ENCODE peak calls at places on chromosome 6, in four cellular contexts. One of them, this sample, is unnamed.
A peak's percentile ranks its signal among the peaks of the same experiment; 100 is the strongest.

GRCh38 chr6:1103945-1104623 is 207.8 kb upstream of the FOXQ1 start:
- DNase-seq in EH: peak; percentile 60
- DNase-seq in Calu3: no peak
- DNase-seq in neural crest cell: no peak
- DNase-seq in this sample: no peak

GRCh38 chr6:42511803-42512422 is 51.9 kb upstream of the UBR2 start:
- DNase-seq in neural crest cell: no peak
- DNase-seq in EH: peak; percentile 29
- DNase-seq in Calu3: no peak
- DNase-seq in this sample: no peak

GRCh38 chr6:147759088-147759487 is 250.6 kb downstream of the SAMD5 start:
- DNase-seq in neural crest cell: no peak
- DNase-seq in Calu3: no peak
- DNase-seq in EH: peak; percentile 60
- DNase-seq in this sample: no peak

GRCh38 chr6:141956046-141956761 is 176.5 kb upstream of the GJE1 start:
- DNase-seq in EH: peak; percentile 70
- DNase-seq in Calu3: no peak
- DNase-seq in neural crest cell: no peak
- DNase-seq in this sample: no peak

GRCh38 chr6:79421707-79422484 is 115.3 kb downstream of the LCA5 start:
- DNase-seq in neural crest cell: no peak
- DNase-seq in EH: peak; percentile 74
- DNase-seq in Calu3: peak; percentile 63
- DNase-seq in this sample: no peak

GRCh38 chr6:41502607-41503434 is 43.4 kb upstream of the FOXP4 start:
- DNase-seq in neural crest cell: no peak
- DNase-seq in EH: no peak
- DNase-seq in Calu3: no peak
- DNase-seq in this sample: no peak

GRCh38 chr6:100979269-100979668 is 98.1 kb upstream of the ASCC3 start:
- DNase-seq in neural crest cell: no peak
- DNase-seq in EH: no peak
- DNase-seq in Calu3: no peak
- DNase-seq in this sample: no peak

GRCh38 chr6:35706468-35706867 is 17.8 kb upstream of the FKBP5 start:
- DNase-seq in neural crest cell: no peak
- DNase-seq in Calu3: no peak
- DNase-seq in EH: no peak
- DNase-seq in this sample: no peak

GRCh38 chr6:153625089-153625488 is 414.0 kb upstream of the OPRM1 start:
- DNase-seq in neural crest cell: no peak
- DNase-seq in Calu3: no peak
- DNase-seq in EH: peak; percentile 1
- DNase-seq in this sample: no peak

GRCh38 chr6:130520235-130520634 is 154.4 kb downstream of the TMEM200A start:
- DNase-seq in EH: peak; percentile 70
- DNase-seq in neural crest cell: no peak
- DNase-seq in Calu3: no peak
- DNase-seq in this sample: no peak

GRCh38 chr6:16184129-16184528 is 54.3 kb upstream of the GMPR start:
- DNase-seq in neural crest cell: no peak
- DNase-seq in EH: peak; percentile 54
- DNase-seq in Calu3: peak; percentile 52
- DNase-seq in this sample: no peak

GRCh38 chr6:151374024-151374423 is 17.3 kb downstream of the ZBTB2 start:
- DNase-seq in neural crest cell: peak; percentile 37
- DNase-seq in EH: no peak
- DNase-seq in Calu3: peak; percentile 19
- DNase-seq in this sample: no peak

GRCh38 chr6:4603856-4604369 is 172.3 kb upstream of the CDYL start:
- DNase-seq in neural crest cell: no peak
- DNase-seq in Calu3: no peak
- DNase-seq in EH: peak; percentile 49
- DNase-seq in this sample: no peak

GRCh38 chr6:11992086-11992485 is 20.0 kb upstream of the HIVEP1 start:
- DNase-seq in Calu3: no peak
- DNase-seq in EH: no peak
- DNase-seq in neural crest cell: no peak
- DNase-seq in this sample: no peak

GRCh38 chr6:45568626-45569025 is 190.9 kb upstream of the SUPT3H start:
- DNase-seq in neural crest cell: no peak
- DNase-seq in EH: no peak
- DNase-seq in Calu3: no peak
- DNase-seq in this sample: no peak

GRCh38 chr6:134166529-134167221 is 114.3 kb upstream of the SLC2A12 start:
- DNase-seq in neural crest cell: no peak
- DNase-seq in EH: peak; percentile 15
- DNase-seq in Calu3: no peak
- DNase-seq in this sample: no peak

This sample was measured in SW 1271.